ENCODE peak calls at places on chromosomes 11 and 22, in four cellular contexts. Z, H, R and Y are unnamed samples.

GRCh38 chr11:117882539-117882938 is 6.1 kb upstream of the FXYD6 start:
- DNase-seq in Z (no peak), R (no peak), H (no peak), Y (no peak)

GRCh38 chr22:39351689-39352214 is 2.0 kb downstream of the SYNGR1 start:
- DNase-seq in H (no peak), Z (no peak), R (peak; percentile 25), Y (peak; percentile 64)

GRCh38 chr22:31160328-31160978 is 471 bp downstream of the RNF185 start:
- DNase-seq in H (no peak), R (no peak), Z (peak; percentile 29), Y (no peak)

GRCh38 chr11:115996808-115997188 is 492.6 kb upstream of the CADM1 start:
- DNase-seq in Z (no peak), R (no peak), H (no peak), Y (no peak)

GRCh38 chr22:47750086-47750485 is 987.6 kb downstream of the TBC1D22A start:
- DNase-seq in H (no peak), R (no peak), Z (no peak), Y (no peak)

GRCh38 chr11:118198370-118198769 is 21.9 kb upstream of the SCN2B start:
- DNase-seq in Z (peak; percentile 78), H (peak; percentile 68), R (no peak), Y (peak; percentile 87)

GRCh38 chr11:70489276-70489675 is 90.9 kb downstream of the CTTN start:
- DNase-seq in Z (no peak), R (no peak), H (no peak), Y (no peak)

GRCh38 chr22:31230871-31231621 is 18.9 kb downstream of the LIMK2 start:
- DNase-seq in R (no peak), Z (peak; percentile 43), H (peak; percentile 83), Y (peak; percentile 23)

GRCh38 chr11:46285594-46286033 is 8.2 kb downstream of the CREB3L1 start:
- DNase-seq in R (no peak), H (no peak), Z (no peak), Y (peak; percentile 52)

GRCh38 chr22:25748140-25748539 is 6.2 kb downstream of the MYO18B start:
- DNase-seq in R (no peak), H (no peak), Z (no peak), Y (no peak)

GRCh38 chr22:25746012-25746373 is 4.0 kb downstream of the MYO18B start:
- DNase-seq in H (no peak), R (no peak), Z (no peak), Y (no peak)

GRCh38 chr22:25745341-25746011 is 3.5 kb downstream of the MYO18B start:
- DNase-seq in H (no peak), R (no peak), Z (no peak), Y (no peak)

GRCh38 chr22:25748704-25749103 is 6.7 kb downstream of the MYO18B start:
- DNase-seq in R (no peak), Z (no peak), H (peak; percentile 69), Y (no peak)

GRCh38 chr22:25747245-25747944 is 5.4 kb downstream of the MYO18B start:
- DNase-seq in Z (peak; percentile 79), R (no peak), H (peak; percentile 35), Y (no peak)
- TF ChIP-seq REST in Z (no peak), R (no peak), H (no peak), Y (no peak)

GRCh38 chr11:32118025-32118974 is 27.4 kb downstream of the RCN1 start:
- DNase-seq in R (no peak), Z (no peak), H (peak; percentile 64), Y (no peak)
- TF ChIP-seq CREB1 in R (no peak), Z (no peak), H (no peak), Y (no peak)

GRCh38 chr11:10322830-10323792 is 18.2 kb downstream of the ADM start:
- DNase-seq in Z (peak; percentile 64), R (no peak), H (peak; percentile 84), Y (peak; percentile 74)
- TF ChIP-seq REST in Z (no peak), R (no peak), H (no peak), Y (no peak)

DNA sequence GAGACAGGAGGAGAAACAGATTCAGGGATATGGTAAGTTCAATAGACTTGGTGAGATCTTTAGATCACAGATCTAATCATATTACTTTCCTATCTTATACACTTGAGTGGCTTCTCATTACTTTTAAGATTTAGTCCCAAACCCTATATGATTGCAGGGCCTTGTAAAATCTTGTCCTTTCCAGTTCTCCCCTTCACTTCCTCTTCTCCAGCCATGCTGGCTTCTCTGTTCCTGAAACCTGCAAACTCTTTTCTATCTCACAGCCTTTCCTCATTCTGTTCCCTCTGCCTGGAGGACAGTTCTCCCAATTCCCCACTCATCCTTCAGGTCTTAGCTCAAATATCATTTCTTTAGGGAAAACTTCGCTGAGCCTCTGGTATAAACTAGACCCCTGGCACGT is 65.9 kb upstream of the BIRC3 start:
- DNase-seq in Z (no peak), R (no peak), H (no peak), Y (no peak)
- TF ChIP-seq CREB1 in Z (no peak), R (no peak), H (no peak), Y (no peak)

DNA sequence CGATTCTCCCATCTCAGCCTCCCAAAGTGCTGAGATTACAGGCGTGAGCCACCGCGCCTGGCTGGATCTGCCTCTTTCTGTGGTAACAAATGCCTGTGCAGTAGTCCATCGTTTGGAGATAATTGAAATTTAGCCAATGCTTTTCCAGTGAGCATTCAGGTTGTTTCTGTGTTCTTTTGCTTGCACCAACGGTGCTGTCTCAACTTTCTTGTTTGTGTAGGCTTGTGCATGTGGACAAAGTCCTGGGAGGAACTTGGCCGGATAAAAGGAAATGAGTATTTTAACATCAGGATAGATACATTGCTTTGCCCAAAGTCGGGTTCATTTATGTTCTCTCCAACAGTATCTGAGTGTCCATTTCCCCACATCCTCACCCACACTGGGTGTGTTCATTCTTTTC is 85.7 kb downstream of the KIAA1671 start:
- DNase-seq in R (no peak), H (no peak), Z (no peak), Y (no peak)
- TF ChIP-seq REST in R (no peak), H (no peak), Z (no peak), Y (no peak)

GRCh38 chr11:123129920-123130319 is 65.1 kb downstream of the CLMP start:
- DNase-seq in H (no peak), R (no peak), Z (no peak), Y (no peak)
- TF ChIP-seq CREB1 in H (no peak), R (no peak), Z (no peak), Y (no peak)

GRCh38 chr22:50304528-50305392 is 2.7 kb downstream of the PLXNB2 start:
- DNase-seq in R (no peak), H (no peak), Z (peak; percentile 59), Y (no peak)

GRCh38 chr22:50306753-50307749 is at the start of gene PLXNB2:
- DNase-seq in R (no peak), Z (peak; percentile 87), H (peak; percentile 68), Y (peak; percentile 83)

GRCh38 chr22:50303848-50304527 is 3.5 kb downstream of the PLXNB2 start:
- DNase-seq in H (peak; percentile 23), R (no peak), Z (peak; percentile 23), Y (peak; percentile 71)

GRCh38 chr22:50305393-50305657 is 2.1 kb downstream of the PLXNB2 start:
- DNase-seq in R (no peak), Z (no peak), H (no peak), Y (no peak)

GRCh38 chr22:50305658-50306566 is 1.5 kb downstream of the PLXNB2 start:
- DNase-seq in Z (peak; percentile 23), R (peak; percentile 36), H (no peak), Y (peak; percentile 51)
- TF ChIP-seq REST in Z (no peak), R (no peak), H (no peak), Y (no peak)

GRCh38 chr22:38346506-38346905 is 29.3 kb upstream of the CSNK1E start:
- DNase-seq in H (no peak), R (no peak), Z (no peak), Y (no peak)

GRCh38 chr22:38347181-38347943 is 30.1 kb upstream of the CSNK1E start:
- DNase-seq in Z (no peak), R (no peak), H (no peak), Y (no peak)

GRCh38 chr22:38345782-38346181 is 28.5 kb upstream of the CSNK1E start:
- DNase-seq in Z (no peak), H (no peak), R (no peak), Y (no peak)

GRCh38 chr22:38348751-38349496 is 31.7 kb upstream of the CSNK1E start:
- DNase-seq in Z (no peak), H (no peak), R (no peak), Y (no peak)

GRCh38 chr22:38347944-38348750 is 30.9 kb upstream of the CSNK1E start:
- DNase-seq in Z (no peak), R (no peak), H (no peak), Y (no peak)
- TF ChIP-seq CREB1 in Z (no peak), R (no peak), H (no peak), Y (no peak)

DNA sequence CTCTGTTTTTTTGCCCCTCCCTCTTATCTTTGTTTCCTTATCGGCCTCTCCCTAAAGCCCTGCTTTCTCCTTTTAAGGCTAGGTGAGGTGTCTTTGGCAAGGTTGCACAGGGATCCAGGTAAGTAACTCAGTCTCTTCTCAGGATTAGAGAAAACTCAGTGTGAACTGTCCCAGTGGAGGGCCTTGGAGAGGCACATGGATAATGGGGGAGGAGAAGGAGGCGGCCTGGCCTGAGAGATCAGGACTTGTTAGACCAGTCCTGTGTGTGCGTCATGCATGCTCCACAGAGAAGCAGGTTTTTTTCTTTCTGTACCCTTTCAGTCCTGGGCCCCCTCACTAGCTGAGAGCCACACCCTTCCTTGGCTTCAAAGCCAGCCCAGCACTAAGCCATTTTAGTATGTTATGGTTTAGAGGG is 19.9 kb downstream of the CTNND1 start:
- DNase-seq in Z (peak; percentile 42), R (no peak), H (no peak), Y (peak; percentile 92)
- TF ChIP-seq REST in Z (no peak), R (no peak), H (no peak), Y (no peak)